ENCODE peak calls at places on chromosomes 5 and 9, in five cellular contexts. L is right cardiac atrium, C is vagina, P is GM23338, J is fibroblast of lung. R is an unnamed sample. For H3K4me1, the result is how much of the 10 kb centered on the place peaks cover.

GRCh38 chr9:93642961-93643360 is 66.6 kb downstream of the PHF2 start:
- DNase-seq in L (no peak), C (no peak), P (no peak), J (peak), R (no peak)

GRCh38 chr5:137214446-137215189 is 284.5 kb downstream of the SPOCK1 start:
- DNase-seq in L (no peak), C (no peak), P (no peak), J (peak), R (no peak)

GRCh38 chr9:80218336-80218735 is 646.6 kb downstream of the TLE4 start:
- DNase-seq in L (no peak), C (no peak), P (peak), J (no peak), R (no peak)

GRCh38 chr5:169139381-169140125 is 161.4 kb downstream of the SLIT3 start:
- DNase-seq in L (peak), C (no peak), P (no peak), J (peak), R (peak)

GRCh38 chr5:124745367-124746251 is 830 bp downstream of the ZNF608 start:
- DNase-seq in L (no peak), C (no peak), P (no peak), J (peak), R (no peak)

GRCh38 chr5:55853271-55853670 is 2.1 kb downstream of the IL31RA start:
- DNase-seq in L (no peak), C (no peak), P (no peak), J (no peak), R (no peak)

GRCh38 chr5:40033411-40033810 is 608.6 kb upstream of the DAB2 start:
- DNase-seq in L (no peak), C (no peak), P (no peak), J (no peak), R (no peak)

GRCh38 chr5:135462304-135462703 is 10.2 kb upstream of the TIFAB start:
- DNase-seq in L (no peak), C (no peak), P (peak), J (peak), R (peak)

GRCh38 chr9:122364783-122365150 is 6.1 kb upstream of the PTGS1 start:
- DNase-seq in L (no peak), C (no peak), P (no peak), J (no peak), R (no peak)

GRCh38 chr5:31987985-31988710 is 186.0 kb downstream of the GOLPH3 start:
- DNase-seq in L (no peak), C (no peak), P (no peak), J (peak), R (no peak)

GRCh38 chr5:177276886-177277285 is 26.6 kb downstream of the RAB24 start:
- DNase-seq in L (no peak), C (no peak), P (no peak), J (no peak), R (no peak)

GRCh38 chr5:59206132-59206581 is 623.3 kb downstream of the RAB3C start:
- DNase-seq in L (no peak), C (no peak), P (no peak), J (peak), R (no peak)

GRCh38 chr9:71685394-71685793 is 82.9 kb downstream of the CEMIP2 start:
- DNase-seq in L (no peak), C (no peak), P (no peak), J (peak), R (no peak)

GRCh38 chr5:42059291-42059690 is 134.2 kb downstream of the FBXO4 start:
- DNase-seq in L (no peak), C (no peak), P (no peak), J (peak), R (no peak)

GRCh38 chr5:122775713-122776084 is 819 bp downstream of the SNX2 start:
- DNase-seq in L (no peak), C (no peak), P (no peak), J (peak), R (no peak)

GRCh38 chr5:78829811-78830499 is 155.2 kb downstream of the ARSB start:
- DNase-seq in L (peak), C (no peak), P (no peak), J (peak), R (peak)

GRCh38 chr9:119318371-119318770 is 50.9 kb downstream of the BRINP1 start:
- DNase-seq in L (no peak), C (no peak), P (peak), J (no peak), R (no peak)

DNA sequence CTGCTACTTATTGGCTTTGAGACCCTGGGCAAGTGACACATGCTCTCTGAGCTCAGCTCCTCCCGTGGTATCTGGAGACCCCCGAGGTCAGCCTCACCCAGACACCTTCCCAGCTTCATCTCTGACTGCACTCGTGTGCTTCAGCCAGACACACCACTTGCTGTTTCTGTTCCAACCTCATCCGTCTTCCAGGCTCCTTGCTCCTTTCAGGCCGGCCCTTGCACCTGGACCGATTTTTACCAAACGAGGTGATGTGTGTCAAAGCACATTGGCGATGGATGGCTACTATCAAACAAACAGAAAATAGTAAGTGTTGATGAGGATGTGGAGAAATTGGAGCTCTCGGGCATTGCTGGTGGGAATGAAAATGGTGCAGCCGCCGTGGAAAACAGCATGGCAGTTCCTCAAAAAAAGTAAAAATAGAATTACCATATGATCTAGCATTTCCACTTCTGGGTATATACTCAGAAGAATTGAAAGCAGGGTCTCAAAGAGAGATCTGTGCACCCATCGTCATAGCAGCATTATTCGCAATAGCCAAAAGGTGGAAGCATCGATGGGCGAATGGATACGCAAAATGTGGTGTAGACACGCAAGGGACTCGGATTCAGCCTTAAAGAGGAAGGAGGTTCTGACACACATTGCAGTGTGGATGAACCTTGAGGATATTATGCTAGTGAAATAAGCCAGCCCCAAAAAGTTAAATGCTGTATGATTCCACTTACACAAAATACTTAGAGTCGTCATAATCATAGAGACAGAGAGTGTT is 96.1 kb upstream of the IER5L start:
- DNase-seq in L (no peak), C (no peak), P (no peak), J (no peak), R (peak)
- H3K4me1 ChIP-seq in L (under half), C (under half), P (under half), J (under half), R (under half)

GRCh38 chr5:13248236-13248635 is 696.3 kb downstream of the DNAH5 start:
- DNase-seq in L (no peak), C (no peak), P (no peak), J (peak), R (no peak)

GRCh38 chr5:13249854-13250253 is 694.6 kb downstream of the DNAH5 start:
- DNase-seq in L (no peak), C (no peak), P (no peak), J (peak), R (no peak)

GRCh38 chr5:13250450-13251291 is 693.8 kb downstream of the DNAH5 start:
- DNase-seq in L (no peak), C (no peak), P (peak), J (no peak), R (no peak)

GRCh38 chr5:13251623-13252367 is 692.7 kb downstream of the DNAH5 start:
- DNase-seq in L (peak), C (no peak), P (peak), J (peak), R (no peak)

DNA sequence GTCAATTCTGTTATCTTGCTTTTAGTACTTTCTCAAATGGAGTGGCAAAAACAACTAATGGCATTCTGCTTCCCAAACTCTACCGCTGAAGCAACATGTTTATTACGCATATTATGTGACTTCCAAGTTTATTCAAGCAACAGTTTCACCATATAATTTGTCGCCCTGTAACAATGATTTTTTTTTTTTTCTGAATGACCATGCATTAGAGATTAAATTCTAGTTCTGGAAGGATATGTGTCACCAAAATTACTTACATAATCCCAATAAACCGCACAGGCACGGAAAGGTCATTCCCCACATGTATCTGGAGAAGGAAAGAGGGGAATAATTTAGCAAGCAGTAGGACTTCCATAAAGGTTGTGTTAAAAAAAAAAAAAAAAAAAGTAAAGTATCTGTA is 691.8 kb downstream of the DNAH5 start:
- DNase-seq in L (no peak), C (no peak), P (no peak), J (no peak), R (no peak)
- H3K4me1 ChIP-seq in L (under half), C (under half), P (under half), J (under half), R (under half)

GRCh38 chr5:14267166-14267838 is 124.2 kb downstream of the TRIO start:
- DNase-seq in L (no peak), C (no peak), P (no peak), J (peak), R (no peak)
- H3K4me1 ChIP-seq in L (under half), C (under half), P (half or more), J (under half), R (under half)

DNA sequence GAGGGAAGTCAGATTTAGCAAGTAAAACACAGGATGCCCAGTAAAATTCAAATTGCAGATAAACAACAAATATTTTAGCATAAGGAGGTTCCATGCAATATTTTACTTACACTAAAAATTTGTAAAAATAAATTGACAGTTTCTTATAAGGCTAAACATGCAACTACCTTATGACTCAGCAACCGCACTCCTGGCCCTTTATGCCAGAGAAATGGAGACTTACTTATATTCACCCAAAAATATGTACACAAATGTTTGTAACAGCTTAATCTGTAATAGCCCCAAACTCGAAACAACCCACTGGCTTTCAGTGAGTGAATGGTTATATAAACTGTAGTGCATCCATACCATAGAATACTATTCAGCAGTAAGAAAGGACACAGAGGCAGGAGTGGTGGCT is 28.6 kb upstream of the TRIM14 start:
- DNase-seq in L (no peak), C (no peak), P (no peak), J (peak), R (no peak)
- H3K4me1 ChIP-seq in L (under half), C (under half), P (under half), J (under half), R (under half)

DNA sequence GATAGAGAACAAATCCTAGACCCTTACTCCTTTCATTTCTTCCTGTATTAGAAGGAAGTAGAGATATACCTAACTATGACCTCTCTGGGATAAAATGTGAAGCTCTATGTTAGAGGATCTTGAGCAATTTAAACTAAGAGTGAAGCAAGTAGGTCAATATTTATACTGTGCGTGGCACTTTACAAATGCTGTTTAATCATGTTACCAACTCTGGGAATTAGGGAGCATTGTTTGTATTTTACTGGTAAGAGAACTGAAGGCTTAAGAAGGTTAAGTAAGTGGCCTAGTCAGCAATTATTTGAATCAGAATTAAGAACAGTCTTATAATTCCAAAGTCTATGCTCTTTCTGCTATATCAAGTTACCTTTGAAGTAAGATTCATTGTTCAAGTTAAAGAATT is 12.0 kb downstream of the TNC start:
- DNase-seq in L (no peak), C (no peak), P (no peak), J (no peak), R (no peak)
- H3K4me1 ChIP-seq in L (under half), C (under half), P (under half), J (under half), R (under half)

GRCh38 chr5:175624362-175624761 is 33.5 kb upstream of the HRH2 start:
- DNase-seq in L (no peak), C (no peak), P (no peak), J (no peak), R (no peak)
- H3K4me1 ChIP-seq in L (under half), C (under half), P (under half), J (under half), R (under half)

DNA sequence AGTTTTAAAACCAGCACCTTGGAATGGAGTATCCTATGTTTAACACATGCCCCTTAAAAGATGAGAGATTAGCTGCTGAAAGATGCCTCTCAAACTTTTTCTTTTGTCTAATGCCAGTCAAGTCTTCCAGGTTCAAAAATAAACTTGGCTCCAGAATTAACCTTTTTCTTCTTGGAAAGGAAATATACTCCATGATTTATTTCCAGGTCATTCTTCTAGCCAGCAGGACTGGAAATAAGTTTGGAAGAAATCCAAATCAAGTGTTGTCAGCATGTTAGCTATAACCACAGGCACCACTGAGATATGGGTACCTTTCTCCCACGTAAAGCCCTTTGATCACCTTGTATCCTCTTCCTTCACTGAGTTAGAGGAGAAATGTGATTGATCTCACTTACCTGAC is 56.1 kb downstream of the NLN start:
- DNase-seq in L (no peak), C (no peak), P (no peak), J (peak), R (no peak)
- H3K4me1 ChIP-seq in L (under half), C (under half), P (under half), J (under half), R (under half)

DNA sequence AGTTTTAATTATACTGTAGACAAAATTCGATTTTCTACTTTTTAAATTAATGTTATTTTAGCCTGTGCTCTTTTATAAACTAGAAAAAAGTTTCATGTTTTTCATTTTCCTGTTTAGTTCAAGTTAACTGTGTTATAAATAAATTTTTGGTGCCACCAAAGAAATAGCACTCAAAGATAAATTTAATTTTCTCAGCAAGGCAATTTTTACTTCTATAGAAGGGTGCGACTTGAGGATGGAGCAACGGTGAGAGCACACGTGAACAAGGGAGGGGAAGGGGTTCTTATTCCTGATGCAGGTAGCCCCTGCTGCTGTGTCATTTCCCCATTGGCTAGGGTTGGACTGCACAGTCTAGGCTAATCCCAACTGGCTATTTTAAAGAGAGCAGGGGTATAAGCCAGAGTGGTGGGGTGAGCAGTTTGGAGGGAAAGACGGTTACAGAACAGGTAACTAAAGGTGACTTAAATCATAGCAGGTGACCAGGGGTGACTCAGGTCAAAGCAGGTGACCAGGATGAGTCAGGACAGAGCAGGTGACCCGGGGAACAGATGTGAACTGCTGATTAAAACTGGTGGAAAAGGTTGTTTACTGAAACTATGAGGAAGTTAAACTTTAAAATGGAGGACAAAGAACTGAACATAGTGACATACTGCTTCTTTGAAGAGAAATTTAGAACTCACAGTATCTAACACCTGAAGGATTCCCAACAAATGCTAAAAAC is 104.6 kb upstream of the GPBP1 start:
- DNase-seq in L (no peak), C (no peak), P (no peak), J (no peak), R (no peak)
- H3K4me1 ChIP-seq in L (under half), C (under half), P (under half), J (under half), R (under half)

GRCh38 chr9:110160685-110161084 is 47.3 kb downstream of the C9orf152 start:
- DNase-seq in L (no peak), C (no peak), P (no peak), J (no peak), R (no peak)
- H3K4me1 ChIP-seq in L (under half), C (under half), P (under half), J (under half), R (under half)

DNA sequence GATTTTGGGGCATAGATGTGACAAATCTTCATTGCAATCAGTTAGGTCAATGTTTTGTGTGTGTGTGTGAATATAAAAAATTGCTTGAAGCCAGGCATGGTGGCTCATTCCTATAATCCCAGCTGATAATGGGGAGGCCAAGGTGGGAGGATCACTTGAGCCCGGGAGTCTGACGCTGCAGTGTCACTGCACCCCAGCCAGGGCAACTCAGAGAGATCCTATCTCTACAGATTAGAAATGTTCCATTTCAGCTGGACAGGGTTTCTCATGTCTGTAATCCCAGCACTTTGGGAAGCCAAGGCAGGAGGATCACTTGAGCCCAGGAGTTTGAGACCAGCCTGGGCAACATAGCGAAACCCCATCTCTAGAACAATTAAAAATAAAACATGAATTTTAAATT is 11.5 kb downstream of the OR2V2 start:
- DNase-seq in L (no peak), C (no peak), P (no peak), J (no peak), R (no peak)
- H3K4me1 ChIP-seq in L (under half), C (under half), P (under half), J (under half), R (under half)

R was measured in kidney.